ENCODE peak calls at places on chromosomes 16 and 17, in four cellular contexts. O is stomach, L is mammary epithelial cell, K is tibial artery. V is an unnamed sample.

GRCh38 chr16:67571981-67572431 is 9.7 kb downstream of the CTCF start:
- DNase-seq in O (no peak), L (no peak), K (no peak), V (no peak)

GRCh38 chr17:39166437-39167335 is 725 bp upstream of the ARL5C start:
- DNase-seq in O (no peak), L (no peak), K (no peak), V (no peak)

GRCh38 chr16:67648088-67648763 is 3.3 kb downstream of the CARMIL2 start:
- DNase-seq in O (no peak), L (no peak), K (no peak), V (no peak)

GRCh38 chr16:80996688-80997138 is 10.0 kb downstream of the CMC2 start:
- DNase-seq in O (no peak), L (no peak), K (no peak), V (no peak)

GRCh38 chr16:28562199-28562598 is 8.5 kb downstream of the SGF29 start:
- DNase-seq in O (no peak), L (no peak), K (no peak), V (no peak)

GRCh38 chr16:81181013-81181720 is 57.3 kb upstream of the BCO1 start:
- DNase-seq in O (peak; percentile 56), L (peak; percentile 95), K (peak; percentile 95), V (peak; percentile 12)

GRCh38 chr17:48491527-48492273 is 39.1 kb downstream of the HOXB1 start:
- DNase-seq in O (no peak), L (no peak), K (no peak), V (no peak)

GRCh38 chr17:56172517-56172982 is 19.3 kb downstream of the ANKFN1 start:
- DNase-seq in O (no peak), L (no peak), K (no peak), V (no peak)

GRCh38 chr17:76398523-76399174 is 14.2 kb downstream of the SPHK1 start:
- DNase-seq in O (no peak), L (no peak), K (no peak), V (no peak)

GRCh38 chr16:67872631-67873434 is at the start of gene EDC4:
- DNase-seq in O (peak; percentile 85), L (peak; percentile 74), K (peak; percentile 82), V (peak; percentile 16)

GRCh38 chr16:56609463-56609921 is 1.1 kb downstream of the MT2A start:
- DNase-seq in O (peak; percentile 81), L (peak; percentile 85), K (peak; percentile 82), V (peak; percentile 30)

GRCh38 chr17:47701603-47702002 is 7.6 kb downstream of the TBKBP1 start:
- DNase-seq in O (no peak), L (no peak), K (no peak), V (no peak)

GRCh38 chr16:8936421-8936820 is 27.3 kb downstream of the USP7 start:
- DNase-seq in O (peak; percentile 59), L (peak; percentile 74), K (no peak), V (no peak)

GRCh38 chr17:10149573-10150399 is 48.6 kb downstream of the GAS7 start:
- DNase-seq in O (no peak), L (peak; percentile 16), K (no peak), V (no peak)

DNA sequence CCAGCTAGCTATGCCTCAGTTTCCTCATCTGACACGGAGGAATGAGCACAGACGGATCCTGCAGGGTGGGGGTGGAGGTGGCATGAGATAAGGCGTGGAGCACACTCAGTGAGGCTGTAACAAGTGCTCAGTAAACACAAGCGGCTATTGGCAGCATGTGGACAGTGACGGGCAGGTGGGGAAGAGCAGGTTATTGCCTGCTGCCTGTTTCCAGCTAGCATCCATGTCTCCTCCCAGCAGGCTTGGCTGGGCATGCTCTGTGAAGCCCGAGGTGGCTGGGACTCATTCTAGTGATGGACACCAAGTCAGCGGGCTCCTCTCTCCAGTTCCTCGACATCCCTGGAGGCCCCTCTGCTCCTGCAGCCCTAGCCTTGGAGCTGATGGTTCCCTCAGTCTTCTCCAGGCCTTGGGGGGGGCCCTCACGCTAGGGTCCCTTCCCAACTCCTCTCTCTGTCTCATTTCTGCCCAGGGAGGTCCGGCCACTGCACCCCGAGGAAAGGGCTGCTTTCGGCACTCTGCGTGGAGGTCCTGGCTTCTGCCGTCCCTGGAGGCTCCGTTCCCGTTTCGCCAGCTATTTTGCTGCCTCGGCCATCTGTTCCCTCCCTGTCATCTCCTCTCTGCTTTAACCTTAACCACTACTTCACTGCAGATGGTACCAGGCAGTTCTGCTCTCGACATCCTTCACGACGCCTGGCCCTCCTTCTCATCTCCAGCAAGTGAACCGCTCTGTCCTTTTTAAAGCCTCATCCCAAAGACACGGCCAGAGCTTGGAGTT is 6.2 kb downstream of the RTN4RL1 start:
- DNase-seq in O (no peak), L (no peak), K (no peak), V (no peak)
- TF ChIP-seq CTCF in O (no peak), L (no peak), K (no peak), V (no peak)

GRCh38 chr17:332023-332422 is 20.6 kb downstream of the RPH3AL start:
- DNase-seq in O (no peak), L (no peak), K (peak; percentile 17), V (no peak)

GRCh38 chr17:335691-336090 is 16.9 kb downstream of the RPH3AL start:
- DNase-seq in O (no peak), L (no peak), K (peak; percentile 10), V (no peak)

GRCh38 chr17:334974-335481 is 17.6 kb downstream of the RPH3AL start:
- DNase-seq in O (no peak), L (no peak), K (peak; percentile 16), V (no peak)

GRCh38 chr17:332558-333322 is 19.9 kb downstream of the RPH3AL start:
- DNase-seq in O (no peak), L (peak; percentile 80), K (peak; percentile 23), V (no peak)

GRCh38 chr17:333626-334396 is 18.8 kb downstream of the RPH3AL start:
- DNase-seq in O (peak; percentile 60), L (no peak), K (peak; percentile 79), V (no peak)
- H3K36me3 ChIP-seq in O (no peaks in the 10 kb centered on the region), L (no peaks in the 10 kb centered on the region), K (no peaks in the 10 kb centered on the region), V (no peaks in the 10 kb centered on the region)

DNA sequence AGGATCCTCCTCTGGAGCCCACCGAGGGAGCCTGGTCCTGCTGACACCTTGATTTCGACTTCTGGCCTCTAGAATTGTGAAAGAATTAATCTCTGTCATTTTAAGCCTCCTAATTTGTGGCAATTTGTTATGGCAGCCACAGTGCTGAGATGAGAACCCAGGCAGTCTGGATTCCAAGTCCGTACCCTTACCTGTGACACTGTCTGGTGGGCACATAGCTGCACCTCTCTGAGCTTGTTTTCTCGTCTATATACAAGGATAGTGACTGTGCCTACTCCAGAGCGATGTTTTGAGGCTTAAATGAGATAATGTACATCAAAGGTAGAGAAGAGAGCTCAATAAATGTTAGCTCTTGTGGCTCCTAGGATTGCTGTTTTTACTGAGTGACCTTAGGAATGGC is 128.4 kb upstream of the MPHOSPH6 start:
- DNase-seq in O (no peak), L (no peak), K (no peak), V (no peak)
- TF ChIP-seq CTCF in O (no peak), L (no peak), K (no peak), V (no peak)

GRCh38 chr16:87410530-87410929 is 18.4 kb downstream of the MAP1LC3B start:
- DNase-seq in O (no peak), L (no peak), K (no peak), V (no peak)
- H3K36me3 ChIP-seq in O (peaks cover 98% of the 10 kb centered on the region), L (peaks cover 13% of the 10 kb centered on the region), K (peaks cover 91% of the 10 kb centered on the region), V (peaks cover 22% of the 10 kb centered on the region)

GRCh38 chr17:57909548-57909947 is 45.7 kb downstream of the CUEDC1 start:
- DNase-seq in O (no peak), L (no peak), K (no peak), V (no peak)

GRCh38 chr17:57905875-57906455 is 49.2 kb downstream of the CUEDC1 start:
- DNase-seq in O (no peak), L (no peak), K (no peak), V (no peak)

GRCh38 chr17:57903961-57904360 is 51.3 kb downstream of the CUEDC1 start:
- DNase-seq in O (no peak), L (no peak), K (no peak), V (no peak)

GRCh38 chr17:57908278-57908677 is 46.9 kb downstream of the CUEDC1 start:
- DNase-seq in O (no peak), L (no peak), K (no peak), V (no peak)

DNA sequence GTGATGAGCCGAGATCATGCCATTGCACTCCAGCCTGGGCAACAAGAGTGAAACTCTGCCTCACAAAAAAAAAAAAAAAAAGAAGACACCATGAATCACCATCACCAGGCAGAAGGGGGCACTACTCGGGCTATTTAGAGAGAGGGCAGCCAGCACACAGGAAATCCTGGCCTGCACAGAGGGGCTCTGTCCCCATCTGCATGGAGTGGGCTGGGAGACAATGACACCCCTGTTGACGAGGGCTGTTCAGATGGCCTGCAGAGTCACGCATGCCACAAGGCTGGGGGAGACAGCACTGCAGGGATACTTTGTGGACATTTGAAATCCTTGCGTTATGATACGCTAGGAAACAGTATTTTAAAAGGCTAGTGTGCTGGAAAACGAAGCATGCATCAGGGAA is 48.3 kb downstream of the CUEDC1 start:
- DNase-seq in O (no peak), L (no peak), K (no peak), V (no peak)
- TF ChIP-seq CTCF in O (no peak), L (no peak), K (no peak), V (no peak)

GRCh38 chr16:69324013-69324531 is 6.3 kb downstream of the PDF start:
- DNase-seq in O (peak; percentile 76), L (no peak), K (peak; percentile 79), V (no peak)

GRCh38 chr16:69327585-69328310 is 2.6 kb downstream of the PDF start:
- DNase-seq in O (no peak), L (no peak), K (peak; percentile 7), V (no peak)

GRCh38 chr16:69326172-69326873 is 4.1 kb downstream of the PDF start:
- DNase-seq in O (no peak), L (no peak), K (no peak), V (no peak)

GRCh38 chr16:69324585-69325253 is 5.7 kb downstream of the PDF start:
- DNase-seq in O (no peak), L (no peak), K (no peak), V (no peak)

DNA sequence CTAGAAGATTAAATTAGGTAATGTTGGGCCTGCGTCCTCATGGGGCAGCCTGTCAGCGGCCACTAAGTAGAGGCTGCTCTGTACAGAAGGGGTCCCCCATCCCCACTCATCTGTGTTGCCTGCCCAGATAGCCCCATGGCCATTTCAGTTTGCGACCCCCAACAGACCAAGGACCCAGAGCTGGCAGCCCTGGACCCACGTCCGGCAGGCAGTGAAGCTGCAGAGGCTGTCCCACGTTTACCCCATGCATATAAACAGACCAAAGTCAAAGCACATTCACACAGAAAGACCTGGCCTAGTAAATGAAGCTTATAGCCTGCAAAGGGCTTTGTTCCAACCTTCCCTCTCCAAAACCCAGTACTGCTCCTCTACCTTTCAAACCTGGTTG is 4.6 kb downstream of the PDF start:
- DNase-seq in O (no peak), L (no peak), K (no peak), V (no peak)
- H3K36me3 ChIP-seq in O (peaks cover 78% of the 10 kb centered on the region), L (peaks cover 31% of the 10 kb centered on the region), K (peaks cover 69% of the 10 kb centered on the region), V (peaks cover 24% of the 10 kb centered on the region)

DNA sequence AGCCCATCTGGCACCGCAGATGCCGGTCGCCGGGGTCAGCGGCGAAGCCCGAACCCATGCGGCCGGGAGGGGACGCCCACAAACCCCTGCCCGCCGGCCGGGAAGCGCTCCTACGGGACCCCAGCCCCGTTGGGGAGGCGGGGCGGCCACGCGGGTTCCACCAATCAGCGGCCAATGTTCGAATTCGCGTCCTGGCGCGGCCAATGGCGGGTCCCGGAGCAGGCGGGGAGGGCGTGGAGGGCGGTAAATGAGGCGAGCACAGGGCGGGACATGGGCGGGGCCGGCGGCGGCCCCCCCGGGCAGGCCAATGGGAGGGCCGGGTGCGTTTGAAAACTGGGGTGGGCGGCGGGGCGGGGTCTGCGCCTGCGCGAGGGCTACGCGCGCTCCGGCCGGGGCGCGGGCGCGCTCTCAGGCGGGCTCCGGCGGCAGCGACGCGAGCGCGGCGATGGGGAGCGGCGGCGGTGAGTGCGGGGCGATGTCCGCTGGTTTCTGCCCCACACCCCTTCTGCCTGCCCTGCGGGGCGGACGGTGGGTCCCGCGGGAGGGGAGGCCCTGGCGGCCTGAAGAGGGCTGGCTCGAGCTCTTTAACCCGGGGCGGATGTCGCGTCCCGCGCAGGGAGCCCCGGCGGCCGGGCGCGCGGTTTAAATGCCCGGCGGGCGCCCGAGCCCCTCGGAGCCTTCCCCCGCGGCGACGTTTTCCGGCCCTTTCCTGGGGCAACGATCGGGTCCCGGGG is at the start of gene CCNF:
- DNase-seq in O (peak; percentile 98), L (peak; percentile 92), K (peak; percentile 96), V (peak; percentile 70)
- TF ChIP-seq CTCF in O (no peak), L (no peak), K (peak; percentile 26), V (peak; percentile 13)